ENCODE peak calls at places on chromosome 13, in eight cellular contexts. One of them, this sample, is unnamed.
A peak's percentile ranks its signal among the peaks of the same experiment; 100 is the strongest.

GRCh38 chr13:109844396-109844795 is 58.0 kb upstream of the IRS2 start:
- DNase-seq in WERI-Rb-1: no peak
- DNase-seq in neural crest cell: no peak
- DNase-seq in CD4-positive, alpha-beta memory T cell: no peak
- DNase-seq in suprapubic skin: no peak
- DNase-seq in WTC11: no peak
- DNase-seq in bronchial epithelial cell: peak; percentile 77
- DNase-seq in anterior cingulate cortex: no peak
- DNase-seq in this sample: peak; percentile 10

GRCh38 chr13:104805346-104805745 is 1730.1 kb downstream of the EFNB2 start:
- DNase-seq in WERI-Rb-1: no peak
- DNase-seq in neural crest cell: no peak
- DNase-seq in CD4-positive, alpha-beta memory T cell: no peak
- DNase-seq in suprapubic skin: no peak
- DNase-seq in WTC11: no peak
- DNase-seq in bronchial epithelial cell: peak; percentile 17
- DNase-seq in anterior cingulate cortex: no peak
- DNase-seq in this sample: no peak

GRCh38 chr13:19794552-19795143 is 11.9 kb upstream of the PSPC1 start:
- DNase-seq in WERI-Rb-1: no peak
- DNase-seq in neural crest cell: no peak
- DNase-seq in CD4-positive, alpha-beta memory T cell: no peak
- DNase-seq in suprapubic skin: no peak
- DNase-seq in WTC11: peak; percentile 27
- DNase-seq in bronchial epithelial cell: peak; percentile 91
- DNase-seq in anterior cingulate cortex: no peak
- DNase-seq in this sample: peak; percentile 91

GRCh38 chr13:31195616-31196015 is 4.2 kb upstream of the B3GLCT start:
- DNase-seq in WERI-Rb-1: no peak
- DNase-seq in neural crest cell: no peak
- DNase-seq in CD4-positive, alpha-beta memory T cell: no peak
- DNase-seq in suprapubic skin: no peak
- DNase-seq in WTC11: no peak
- DNase-seq in bronchial epithelial cell: peak; percentile 39
- DNase-seq in anterior cingulate cortex: no peak
- DNase-seq in this sample: no peak

GRCh38 chr13:40341086-40341471 is 325.4 kb downstream of the FOXO1 start:
- DNase-seq in WERI-Rb-1: no peak
- DNase-seq in neural crest cell: no peak
- DNase-seq in CD4-positive, alpha-beta memory T cell: no peak
- DNase-seq in suprapubic skin: no peak
- DNase-seq in WTC11: no peak
- DNase-seq in bronchial epithelial cell: no peak
- DNase-seq in anterior cingulate cortex: no peak
- DNase-seq in this sample: peak; percentile 62

GRCh38 chr13:33752631-33753030 is 65.3 kb upstream of the RFC3 start:
- DNase-seq in WERI-Rb-1: no peak
- DNase-seq in neural crest cell: no peak
- DNase-seq in CD4-positive, alpha-beta memory T cell: no peak
- DNase-seq in suprapubic skin: no peak
- DNase-seq in WTC11: no peak
- DNase-seq in bronchial epithelial cell: no peak
- DNase-seq in anterior cingulate cortex: no peak
- DNase-seq in this sample: no peak

GRCh38 chr13:99605417-99606321 is 104.4 kb downstream of the TM9SF2 start:
- DNase-seq in WERI-Rb-1: peak; percentile 73
- DNase-seq in neural crest cell: peak; percentile 27
- DNase-seq in CD4-positive, alpha-beta memory T cell: no peak
- DNase-seq in suprapubic skin: no peak
- DNase-seq in WTC11: peak; percentile 60
- DNase-seq in bronchial epithelial cell: peak; percentile 49
- DNase-seq in anterior cingulate cortex: no peak
- DNase-seq in this sample: peak; percentile 75

GRCh38 chr13:32174366-32174765 is 140.8 kb downstream of the ZAR1L start:
- DNase-seq in WERI-Rb-1: no peak
- DNase-seq in neural crest cell: no peak
- DNase-seq in CD4-positive, alpha-beta memory T cell: no peak
- DNase-seq in suprapubic skin: no peak
- DNase-seq in WTC11: no peak
- DNase-seq in bronchial epithelial cell: no peak
- DNase-seq in anterior cingulate cortex: no peak
- DNase-seq in this sample: no peak

GRCh38 chr13:56020425-56020824 is 1120.3 kb upstream of the PRR20A start:
- DNase-seq in WERI-Rb-1: no peak
- DNase-seq in neural crest cell: no peak
- DNase-seq in CD4-positive, alpha-beta memory T cell: no peak
- DNase-seq in suprapubic skin: no peak
- DNase-seq in WTC11: no peak
- DNase-seq in bronchial epithelial cell: no peak
- DNase-seq in anterior cingulate cortex: no peak
- DNase-seq in this sample: no peak

GRCh38 chr13:114067886-114068722 is 64.3 kb downstream of the RASA3 start:
- DNase-seq in WERI-Rb-1: no peak
- DNase-seq in neural crest cell: no peak
- DNase-seq in CD4-positive, alpha-beta memory T cell: peak; percentile 44
- DNase-seq in suprapubic skin: no peak
- DNase-seq in WTC11: peak; percentile 10
- DNase-seq in bronchial epithelial cell: no peak
- DNase-seq in anterior cingulate cortex: no peak
- DNase-seq in this sample: no peak

GRCh38 chr13:109945206-109945960 is 159.0 kb upstream of the IRS2 start:
- DNase-seq in WERI-Rb-1: no peak
- DNase-seq in neural crest cell: no peak
- DNase-seq in CD4-positive, alpha-beta memory T cell: no peak
- DNase-seq in suprapubic skin: no peak
- DNase-seq in WTC11: no peak
- DNase-seq in bronchial epithelial cell: peak; percentile 96
- DNase-seq in anterior cingulate cortex: no peak
- DNase-seq in this sample: no peak